ENCODE peak calls at places on chromosomes 5 and 9, in ten cellular contexts. M, E, L, J, A, X, B, W, Z and O are unnamed samples.

GRCh38 chr9:113992276-113992951 is 85.7 kb downstream of the AMBP start:
- DNase-seq in W (no peak), E (no peak), Z (peak; percentile 91), M (no peak), J (peak; percentile 28), X (peak; percentile 71), B (peak; percentile 80), L (no peak), A (no peak), O (peak; percentile 18)

GRCh38 chr5:61132559-61132958 is 29.7 kb downstream of the SMIM15 start:
- DNase-seq in W (no peak), J (no peak), E (no peak), X (no peak), M (no peak), L (no peak), A (no peak), B (no peak), Z (no peak), O (no peak)

GRCh38 chr5:94240064-94240463 is 378.3 kb downstream of the KIAA0825 start:
- DNase-seq in E (no peak), L (no peak), A (no peak), J (no peak), X (no peak), M (no peak), Z (no peak), W (no peak), B (no peak), O (no peak)

GRCh38 chr5:119328753-119329602 is 26.8 kb upstream of the TNFAIP8 start:
- DNase-seq in L (peak; percentile 35), X (no peak), A (no peak), J (peak; percentile 77), Z (no peak), E (no peak), B (no peak), M (no peak), W (no peak), O (no peak)

GRCh38 chr9:85178486-85178885 is 509.0 kb downstream of the NTRK2 start:
- DNase-seq in M (no peak), W (no peak), Z (peak; percentile 27), J (no peak), B (no peak), E (no peak), A (no peak), L (no peak), X (no peak), O (no peak)

GRCh38 chr5:108728566-108729305 is 19.0 kb upstream of the FER start:
- DNase-seq in E (no peak), Z (no peak), X (peak; percentile 16), J (no peak), M (no peak), A (no peak), L (no peak), W (no peak), B (no peak), O (no peak)

GRCh38 chr9:97564291-97565175 is 63.1 kb downstream of the TMOD1 start:
- DNase-seq in J (peak; percentile 44), L (peak; percentile 21), B (no peak), Z (peak; percentile 57), E (no peak), W (peak; percentile 59), M (no peak), X (peak; percentile 26), A (peak; percentile 21), O (no peak)

GRCh38 chr5:50559955-50560354 is 106.5 kb upstream of the PARP8 start:
- DNase-seq in B (no peak), Z (no peak), X (no peak), L (no peak), W (no peak), J (no peak), A (no peak), E (no peak), M (no peak), O (no peak)

GRCh38 chr5:12023614-12024241 is 119.5 kb upstream of the CTNND2 start:
- DNase-seq in E (no peak), X (peak; percentile 7), M (peak; percentile 33), A (no peak), Z (no peak), W (no peak), L (no peak), B (no peak), J (no peak), O (no peak)

GRCh38 chr5:54643679-54644078 is 126.1 kb downstream of the SNX18 start:
- DNase-seq in L (no peak), A (no peak), J (no peak), W (no peak), X (no peak), B (no peak), E (no peak), M (no peak), Z (peak; percentile 71), O (no peak)

GRCh38 chr9:19160085-19160484 is 32.8 kb upstream of the PLIN2 start:
- DNase-seq in Z (no peak), X (no peak), W (no peak), L (no peak), J (no peak), E (no peak), B (no peak), A (no peak), M (no peak), O (no peak)

GRCh38 chr5:41122459-41122858 is 51.3 kb upstream of the MROH2B start:
- DNase-seq in L (no peak), J (no peak), E (no peak), M (no peak), Z (no peak), W (no peak), B (no peak), A (no peak), X (no peak), O (no peak)

GRCh38 chr5:152335461-152335860 is 69.6 kb downstream of the NMUR2 start:
- DNase-seq in A (no peak), W (no peak), B (no peak), X (no peak), L (no peak), J (no peak), E (no peak), Z (no peak), M (no peak), O (no peak)

GRCh38 chr9:107698779-107699564 is 209.4 kb upstream of the KLF4 start:
- DNase-seq in X (no peak), E (no peak), A (no peak), W (no peak), L (no peak), J (no peak), M (no peak), B (no peak), Z (no peak), O (no peak)

GRCh38 chr9:35044071-35044470 is 28.4 kb downstream of the VCP start:
- DNase-seq in A (no peak), M (no peak), E (no peak), B (no peak), W (no peak), Z (no peak), J (no peak), X (no peak), L (no peak), O (no peak)

GRCh38 chr9:16509946-16510504 is 360.4 kb downstream of the BNC2 start:
- DNase-seq in A (no peak), W (no peak), B (no peak), Z (no peak), J (no peak), L (no peak), M (no peak), E (no peak), X (no peak), O (no peak)

GRCh38 chr5:926416-927171 is 33.9 kb downstream of the TRIP13 start:
- DNase-seq in Z (peak; percentile 43), W (no peak), B (no peak), E (no peak), X (peak; percentile 51), J (no peak), A (no peak), M (no peak), L (no peak), O (peak; percentile 23)

GRCh38 chr5:39053189-39053588 is 21.0 kb downstream of the RICTOR start:
- DNase-seq in B (no peak), J (no peak), M (no peak), Z (no peak), W (no peak), A (no peak), E (no peak), X (no peak), L (no peak), O (no peak)

GRCh38 chr5:142006363-142007236 is 6.2 kb downstream of the GNPDA1 start:
- DNase-seq in E (no peak), J (no peak), Z (no peak), A (no peak), L (no peak), X (no peak), W (no peak), M (no peak), B (no peak), O (no peak)

GRCh38 chr9:13750639-13751038 is 471.1 kb upstream of the MPDZ start:
- DNase-seq in B (no peak), L (no peak), J (no peak), A (no peak), E (no peak), W (no peak), X (no peak), M (no peak), Z (no peak), O (no peak)

GRCh38 chr9:122875523-122875922 is 29.6 kb downstream of the RC3H2 start:
- DNase-seq in L (no peak), A (no peak), E (no peak), J (no peak), W (no peak), X (no peak), M (no peak), B (no peak), Z (no peak), O (no peak)

GRCh38 chr5:172454355-172455086 is at the start of gene SH3PXD2B:
- DNase-seq in E (peak; percentile 79), L (peak; percentile 65), X (peak; percentile 71), B (peak; percentile 75), A (peak; percentile 46), Z (peak; percentile 57), W (no peak), M (peak; percentile 52), J (peak; percentile 39), O (peak; percentile 66)
- TF ChIP-seq POLR2A in E (peak; percentile 59), L (no peak), X (no peak), B (no peak), A (peak; percentile 68), Z (peak; percentile 76), W (peak; percentile 88), M (peak; percentile 66), J (peak; percentile 19), O (peak; percentile 88)

GRCh38 chr5:149611327-149611726 is 30.0 kb downstream of the ARHGEF37 start:
- DNase-seq in A (no peak), L (peak; percentile 79), W (no peak), J (no peak), E (peak; percentile 42), X (peak; percentile 15), B (peak; percentile 59), M (peak; percentile 66), Z (no peak), O (peak; percentile 29)
- H3K4me1 ChIP-seq in A (peaks cover 24% of the 10 kb centered on the region), L (peaks cover 34% of the 10 kb centered on the region), W (no peaks in the 10 kb centered on the region), J (peaks cover 6% of the 10 kb centered on the region), E (no peaks in the 10 kb centered on the region), X (no peaks in the 10 kb centered on the region), B (peaks cover 9% of the 10 kb centered on the region), M (peaks cover 33% of the 10 kb centered on the region), Z (no peaks in the 10 kb centered on the region), O (no peaks in the 10 kb centered on the region)

GRCh38 chr5:139652788-139653241 is 4.7 kb downstream of the CXXC5 start:
- DNase-seq in X (no peak), J (no peak), L (no peak), W (no peak), A (no peak), E (no peak), B (no peak), M (no peak), Z (no peak), O (no peak)
- TF ChIP-seq POLR2A in X (no peak), J (no peak), L (no peak), W (no peak), A (no peak), E (no peak), B (no peak), M (no peak), Z (no peak), O (no peak)

GRCh38 chr5:135533346-135533745 is 2.4 kb downstream of the NEUROG1 start:
- DNase-seq in W (no peak), E (no peak), B (no peak), A (no peak), X (no peak), L (no peak), M (no peak), J (no peak), Z (no peak), O (no peak)
- H3K4me1 ChIP-seq in W (no peaks in the 10 kb centered on the region), E (no peaks in the 10 kb centered on the region), B (no peaks in the 10 kb centered on the region), A (peaks cover 7% of the 10 kb centered on the region), X (peaks cover 15% of the 10 kb centered on the region), L (peaks cover 15% of the 10 kb centered on the region), M (no peaks in the 10 kb centered on the region), J (no peaks in the 10 kb centered on the region), Z (no peaks in the 10 kb centered on the region), O (peaks cover 9% of the 10 kb centered on the region)